ENCODE peak calls at places on chromosome 2, in six cellular contexts. L is GM12878, D is H1, Y is HepG2, E is HCT116, U is K562. F is an unnamed sample.

GRCh38 chr2:62110415-62111025 is 85.4 kb upstream of the B3GNT2 start:
- DNase-seq in L (no peak), D (no peak), Y (no peak), E (no peak), U (no peak), F (no peak)

GRCh38 chr2:181275643-181276070 is 181.5 kb upstream of the ITGA4 start:
- DNase-seq in L (no peak), D (no peak), Y (no peak), E (no peak), U (no peak), F (no peak)

GRCh38 chr2:86231680-86232372 is 32.6 kb downstream of the MRPL35 start:
- DNase-seq in L (no peak), D (no peak), Y (no peak), E (no peak), U (no peak), F (no peak)

GRCh38 chr2:43178602-43179542 is 47.5 kb downstream of the ZFP36L2 start:
- DNase-seq in L (no peak), D (peak; percentile 63), Y (peak; percentile 90), E (peak; percentile 64), U (peak; percentile 82), F (peak; percentile 89)

GRCh38 chr2:75564713-75565369 is 4.1 kb upstream of the EVA1A start:
- DNase-seq in L (no peak), D (no peak), Y (no peak), E (no peak), U (no peak), F (no peak)

GRCh38 chr2:186617771-186618170 is 27.9 kb downstream of the ITGAV start:
- DNase-seq in L (no peak), D (no peak), Y (no peak), E (no peak), U (no peak), F (no peak)

GRCh38 chr2:181456660-181457120 is 496 bp upstream of the ITGA4 start:
- DNase-seq in L (peak; percentile 53), D (no peak), Y (no peak), E (no peak), U (no peak), F (peak; percentile 9)

GRCh38 chr2:584863-585823 is 92.1 kb downstream of the TMEM18 start:
- DNase-seq in L (no peak), D (no peak), Y (no peak), E (no peak), U (no peak), F (no peak)

GRCh38 chr2:100733344-100734187 is 86.4 kb upstream of the NPAS2 start:
- DNase-seq in L (no peak), D (no peak), Y (peak; percentile 37), E (no peak), U (no peak), F (no peak)

GRCh38 chr2:235543126-235543750 is 49.4 kb downstream of the AGAP1 start:
- DNase-seq in L (no peak), D (no peak), Y (no peak), E (no peak), U (no peak), F (no peak)

GRCh38 chr2:109014476-109014875 is 25.5 kb upstream of the EDAR start:
- DNase-seq in L (no peak), D (no peak), Y (no peak), E (no peak), U (no peak), F (no peak)

GRCh38 chr2:19677825-19678518 is 223.8 kb downstream of the TTC32 start:
- DNase-seq in L (no peak), D (no peak), Y (no peak), E (no peak), U (no peak), F (no peak)

GRCh38 chr2:188439986-188440385 is 148.3 kb downstream of the GULP1 start:
- DNase-seq in L (no peak), D (no peak), Y (no peak), E (no peak), U (no peak), F (no peak)

GRCh38 chr2:240989451-240990265 is 8.8 kb upstream of the SNED1 start:
- DNase-seq in L (no peak), D (no peak), Y (peak; percentile 77), E (peak; percentile 48), U (peak; percentile 34), F (no peak)

GRCh38 chr2:198695879-198696278 is 761.9 kb downstream of the SATB2 start:
- DNase-seq in L (no peak), D (no peak), Y (no peak), E (no peak), U (no peak), F (no peak)

GRCh38 chr2:235478609-235479008 is 15.2 kb upstream of the AGAP1 start:
- DNase-seq in L (no peak), D (no peak), Y (no peak), E (no peak), U (no peak), F (no peak)

GRCh38 chr2:165074323-165074722 is 119.0 kb upstream of the SLC38A11 start:
- DNase-seq in L (no peak), D (no peak), Y (no peak), E (no peak), U (no peak), F (no peak)
- TF ChIP-seq ZNF274 in L (no peak), D (no peak), Y (no peak), E (no peak), U (no peak), F (no peak)

GRCh38 chr2:15787535-15788457 is 152.6 kb upstream of the MYCN start:
- DNase-seq in L (no peak), D (no peak), Y (no peak), E (no peak), U (no peak), F (no peak)
- H3K27me3 ChIP-seq in L (peaks cover 2% of the 10 kb centered on the region), D (no peaks in the 10 kb centered on the region), Y (peaks cover 42% of the 10 kb centered on the region), E (peaks cover 7% of the 10 kb centered on the region), U (peaks cover 9% of the 10 kb centered on the region), F (no peaks in the 10 kb centered on the region)

GRCh38 chr2:99624682-99625081 is 134.9 kb upstream of the REV1 start:
- DNase-seq in L (no peak), D (no peak), Y (no peak), E (no peak), U (no peak), F (no peak)

GRCh38 chr2:99621106-99621505 is 131.3 kb upstream of the REV1 start:
- DNase-seq in L (no peak), D (no peak), Y (no peak), E (no peak), U (no peak), F (no peak)

GRCh38 chr2:99623035-99623434 is 133.2 kb upstream of the REV1 start:
- DNase-seq in L (no peak), D (no peak), Y (no peak), E (no peak), U (no peak), F (no peak)

GRCh38 chr2:99623613-99624012 is 133.8 kb upstream of the REV1 start:
- DNase-seq in L (no peak), D (no peak), Y (no peak), E (no peak), U (no peak), F (no peak)

DNA sequence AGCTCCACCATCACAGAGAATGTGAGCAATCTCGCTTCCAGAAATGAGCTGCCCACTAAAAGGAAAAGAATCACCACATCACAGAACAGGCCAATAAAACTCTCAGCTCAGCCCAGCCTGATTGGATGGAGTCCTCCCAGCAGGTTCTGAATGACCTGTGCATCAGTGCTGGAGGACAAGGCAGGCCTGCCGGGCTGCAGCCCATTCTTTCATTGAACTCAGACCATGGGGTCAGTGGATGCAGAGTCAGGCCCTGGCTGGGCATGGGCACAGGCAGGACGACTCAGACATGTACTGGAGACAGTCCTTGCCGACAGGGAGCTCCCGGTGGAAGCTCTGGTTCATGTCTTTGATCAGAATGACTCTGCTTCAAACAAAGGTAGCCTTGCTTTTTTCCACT is 132.8 kb upstream of the REV1 start:
- DNase-seq in L (no peak), D (no peak), Y (no peak), E (no peak), U (no peak), F (no peak)
- H3K9ac ChIP-seq in L (no peak overlapping the region), D (no peak overlapping the region), Y (no peak overlapping the region), E (no peak overlapping the region), U (no peak overlapping the region), F (no peak overlapping the region)

DNA sequence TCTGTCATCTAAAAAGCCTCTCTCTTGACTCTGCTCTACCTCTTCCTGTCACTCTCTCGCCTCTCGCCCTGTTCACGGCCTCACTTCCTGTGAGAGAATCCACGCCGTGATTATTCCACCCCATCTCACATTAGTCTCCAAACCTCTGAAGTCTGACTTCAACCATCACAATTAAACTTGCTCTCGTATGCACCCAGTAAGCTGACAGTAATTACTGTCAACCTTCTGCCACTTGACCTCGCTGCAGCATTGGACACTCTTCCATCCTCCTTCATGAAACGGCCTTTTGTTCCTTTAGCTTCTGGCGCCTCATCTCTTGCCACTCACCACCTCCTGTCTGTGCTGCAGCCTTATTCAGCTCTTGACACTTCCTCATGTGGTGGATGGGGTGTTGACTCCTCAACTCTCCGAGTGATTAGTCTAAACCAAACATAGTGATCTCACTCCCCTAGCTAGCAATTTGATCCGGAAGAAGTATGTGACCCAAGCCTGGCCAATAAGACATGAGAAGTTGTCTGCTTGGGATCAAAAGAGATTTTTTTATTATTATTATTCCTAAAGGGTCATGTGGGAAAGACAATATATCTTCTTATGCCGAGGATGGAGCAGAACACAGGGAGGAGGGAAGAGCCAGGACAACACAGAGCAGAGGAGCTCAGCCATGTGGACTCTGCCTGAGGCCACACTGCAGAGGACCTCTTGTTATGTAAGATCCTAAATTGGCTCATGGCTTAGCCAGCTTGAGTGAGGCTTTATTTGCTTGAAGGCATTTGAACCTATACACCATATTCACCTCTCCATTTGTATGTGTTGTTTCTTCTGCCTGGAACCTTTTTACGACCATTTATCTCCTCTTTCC is 38.4 kb upstream of the MYO1B start:
- DNase-seq in L (no peak), D (no peak), Y (no peak), E (no peak), U (no peak), F (no peak)
- TF ChIP-seq ZNF274 in L (no peak), D (no peak), Y (no peak), E (no peak), U (no peak), F (no peak)

GRCh38 chr2:176160251-176161040 is 3.3 kb downstream of the HOXD3 start:
- DNase-seq in L (no peak), D (no peak), Y (no peak), E (no peak), U (no peak), F (no peak)
- H3K27me3 ChIP-seq in L (peaks cover 18% of the 10 kb centered on the region), D (peaks cover 100% of the 10 kb centered on the region), Y (peaks cover 98% of the 10 kb centered on the region), E (no peaks in the 10 kb centered on the region), U (peaks cover 78% of the 10 kb centered on the region), F (peaks cover 100% of the 10 kb centered on the region)

DNA sequence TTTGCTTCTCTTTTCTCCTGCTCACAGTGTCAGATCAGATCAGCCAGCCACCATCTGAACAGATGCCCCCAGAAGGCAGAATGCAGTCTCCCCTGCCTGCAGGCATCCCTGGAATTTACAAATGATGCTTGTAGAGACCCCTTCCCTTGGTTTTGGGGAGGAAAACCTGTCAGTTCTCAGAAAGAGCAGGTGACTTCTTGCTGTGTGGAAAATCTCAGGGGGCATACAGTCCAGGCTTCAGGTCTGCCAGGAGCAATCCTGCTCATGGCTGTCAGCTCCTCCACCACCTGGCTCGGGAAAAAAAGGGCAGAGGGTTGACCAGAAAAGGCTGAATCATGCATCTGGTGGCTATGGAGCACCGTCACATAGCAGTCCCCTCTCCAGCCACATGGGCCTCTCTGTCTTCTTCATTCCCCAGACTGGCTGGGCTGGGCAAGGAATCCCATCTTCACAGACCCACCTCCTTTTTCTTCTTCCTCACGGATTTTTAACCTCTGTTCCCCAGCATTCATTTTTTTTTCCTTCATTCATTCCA is 107.0 kb downstream of the KCNF1 start:
- DNase-seq in L (no peak), D (no peak), Y (no peak), E (no peak), U (no peak), F (no peak)
- H3K9ac ChIP-seq in L (no peak overlapping the region), D (no peak overlapping the region), Y (no peak overlapping the region), E (no peak overlapping the region), U (no peak overlapping the region), F (no peak overlapping the region)